ENCODE peak calls at places on chromosomes 16 and 17, in four cellular contexts. J is OCI-M1; E is GM04504; U is stimulated activated naive CD8-positive, alpha-beta T cell treated with anti-CD3 and anti-CD28 coated beads, Interleukin-15, amount 100 ng/mL, for 72 hours. R is an unnamed sample.
A peak's percentile ranks its signal among the peaks of the same experiment; 100 is the strongest.

GRCh38 chr17:54662978-54663876 is 237.4 kb upstream of the TOM1L1 start:
- DNase-seq in J (no peak), E (no peak), U (no peak), R (no peak)

GRCh38 chr17:46099865-46100264 is 93.4 kb downstream of the KANSL1 start:
- DNase-seq in J (no peak), E (no peak), U (no peak), R (no peak)

GRCh38 chr17:61091096-61091495 is 308.5 kb upstream of the TBX2 start:
- DNase-seq in J (no peak), E (no peak), U (no peak), R (no peak)

GRCh38 chr17:20259668-20260067 is 207.7 kb downstream of the LGALS9B start:
- DNase-seq in J (no peak), E (no peak), U (no peak), R (no peak)

GRCh38 chr16:57639172-57639571 is 10.7 kb downstream of the ADGRG1 start:
- DNase-seq in J (no peak), E (no peak), U (no peak), R (no peak)

GRCh38 chr16:59633996-59634579 is 900.0 kb upstream of the GOT2 start:
- DNase-seq in J (no peak), E (peak; percentile 46), U (no peak), R (no peak)

GRCh38 chr16:58733248-58733670 is 857 bp downstream of the GOT2 start:
- DNase-seq in J (peak; percentile 20), E (no peak), U (no peak), R (no peak)

GRCh38 chr17:73879987-73880386 is 235.7 kb upstream of the SDK2 start:
- DNase-seq in J (no peak), E (no peak), U (no peak), R (no peak)

GRCh38 chr16:54430491-54431030 is 144.0 kb upstream of the IRX3 start:
- DNase-seq in J (no peak), E (peak; percentile 53), U (no peak), R (no peak)

GRCh38 chr16:67372664-67373063 is 20.6 kb downstream of the TPPP3 start:
- DNase-seq in J (peak; percentile 52), E (no peak), U (no peak), R (no peak)

GRCh38 chr16:57273359-57273758 is 11.1 kb downstream of the PLLP start:
- DNase-seq in J (no peak), E (no peak), U (no peak), R (no peak)

GRCh38 chr17:46053911-46054534 is 55.0 kb downstream of the STH start:
- DNase-seq in J (no peak), E (peak; percentile 36), U (no peak), R (no peak)

GRCh38 chr17:52681486-52681885 is 523.0 kb upstream of the CA10 start:
- DNase-seq in J (no peak), E (no peak), U (no peak), R (no peak)

GRCh38 chr17:16106161-16106891 is 106.7 kb downstream of the TTC19 start:
- DNase-seq in J (peak; percentile 90), E (peak; percentile 19), U (no peak), R (no peak)

GRCh38 chr17:19946921-19947320 is 30.7 kb downstream of the AKAP10 start:
- DNase-seq in J (no peak), E (no peak), U (no peak), R (no peak)

GRCh38 chr17:77437017-77437416 is 296.2 kb downstream of the SEC14L1 start:
- DNase-seq in J (peak; percentile 39), E (no peak), U (no peak), R (no peak)

GRCh38 chr16:27795992-27796614 is 246.2 kb downstream of the KATNIP start:
- DNase-seq in J (peak; percentile 71), E (no peak), U (peak; percentile 8), R (no peak)

GRCh38 chr17:56486732-56487131 is 106.8 kb upstream of the NOG start:
- DNase-seq in J (no peak), E (no peak), U (no peak), R (no peak)

GRCh38 chr17:51667722-51668083 is 407.4 kb downstream of the UTP18 start:
- DNase-seq in J (no peak), E (no peak), U (no peak), R (no peak)

GRCh38 chr16:14061732-14062259 is 9.3 kb upstream of the MRTFB start:
- DNase-seq in J (no peak), E (no peak), U (no peak), R (no peak)

GRCh38 chr17:77356690-77357201 is 216.0 kb downstream of the SEC14L1 start:
- DNase-seq in J (no peak), E (no peak), U (no peak), R (no peak)

GRCh38 chr17:17689312-17689711 is 8.1 kb downstream of the RAI1 start:
- DNase-seq in J (no peak), E (no peak), U (no peak), R (no peak)

GRCh38 chr16:1677339-1677738 is 740 bp upstream of the JPT2 start:
- DNase-seq in J (no peak), E (no peak), U (no peak), R (no peak)

GRCh38 chr17:19533718-19534561 is at the start of gene SLC47A1:
- DNase-seq in J (no peak), E (no peak), U (peak; percentile 20), R (no peak)

GRCh38 chr17:17181666-17182600 is 24.2 kb downstream of the PLD6 start:
- DNase-seq in J (no peak), E (no peak), U (peak; percentile 15), R (no peak)

GRCh38 chr16:68762996-68763756 is 26.1 kb downstream of the CDH1 start:
- DNase-seq in J (no peak), E (peak; percentile 18), U (no peak), R (no peak)

GRCh38 chr16:15829460-15829859 is 27.4 kb downstream of the MYH11 start:
- DNase-seq in J (no peak), E (no peak), U (no peak), R (no peak)

GRCh38 chr16:82456683-82457082 is 170.1 kb upstream of the CDH13 start:
- DNase-seq in J (peak; percentile 63), E (peak; percentile 23), U (peak; percentile 5), R (peak; percentile 12)

GRCh38 chr16:67663151-67663876 is 2.6 kb downstream of the PARD6A start:
- DNase-seq in J (peak; percentile 18), E (no peak), U (peak; percentile 38), R (no peak)